ENCODE peak calls at places on chromosomes 12 and 14, in five cellular contexts. S, H, Q, P and E are unnamed samples.

GRCh38 chr12:71731439-71732356 is 23.0 kb upstream of the RAB21 start:
- DNase-seq in S (peak; percentile 76), H (peak; percentile 33), Q (peak; percentile 93), P (no peak), E (peak; percentile 23)

GRCh38 chr14:103512701-103513611 is 9.7 kb downstream of the CKB start:
- DNase-seq in S (peak; percentile 45), H (no peak), Q (peak; percentile 84), P (peak; percentile 28), E (peak; percentile 54)

GRCh38 chr14:76584271-76584702 is 177.0 kb upstream of the VASH1 start:
- DNase-seq in S (no peak), H (no peak), Q (no peak), P (peak; percentile 91), E (peak; percentile 59)

GRCh38 chr14:35335388-35336092 is 43.4 kb downstream of the PSMA6 start:
- DNase-seq in S (no peak), H (no peak), Q (no peak), P (peak; percentile 29), E (no peak)

GRCh38 chr12:54360717-54361456 is 3.4 kb downstream of the GPR84 start:
- DNase-seq in S (peak; percentile 97), H (peak; percentile 95), Q (peak; percentile 72), P (peak; percentile 81), E (peak; percentile 90)

GRCh38 chr14:100405752-100406455 is 82.8 kb downstream of the SLC25A47 start:
- DNase-seq in S (no peak), H (no peak), Q (no peak), P (no peak), E (no peak)

GRCh38 chr14:92990456-92991430 is 67.8 kb downstream of the CHGA start:
- DNase-seq in S (no peak), H (no peak), Q (no peak), P (no peak), E (no peak)

GRCh38 chr14:102940729-102941362 is 18.4 kb downstream of the AMN start:
- DNase-seq in S (no peak), H (no peak), Q (no peak), P (no peak), E (no peak)

GRCh38 chr14:81594012-81594411 is 60.4 kb upstream of the SEL1L start:
- DNase-seq in S (no peak), H (peak; percentile 64), Q (no peak), P (no peak), E (peak; percentile 18)

GRCh38 chr12:55060470-55060869 is 40.7 kb downstream of the NEUROD4 start:
- DNase-seq in S (peak; percentile 17), H (no peak), Q (no peak), P (no peak), E (no peak)

GRCh38 chr14:72736791-72737559 is 156.9 kb downstream of the DPF3 start:
- DNase-seq in S (no peak), H (no peak), Q (peak; percentile 50), P (no peak), E (no peak)

GRCh38 chr12:113077057-113077858 is 20.7 kb downstream of the DTX1 start:
- DNase-seq in S (peak; percentile 48), H (peak; percentile 34), Q (no peak), P (no peak), E (no peak)

GRCh38 chr12:51371295-51371953 is 19.8 kb downstream of the GALNT6 start:
- DNase-seq in S (peak; percentile 46), H (peak; percentile 90), Q (peak; percentile 98), P (peak; percentile 96), E (peak; percentile 56)

GRCh38 chr12:19388131-19388549 is 51.2 kb upstream of the AEBP2 start:
- DNase-seq in S (no peak), H (no peak), Q (no peak), P (no peak), E (no peak)

GRCh38 chr12:107859367-107859766 is 84.9 kb downstream of the ASCL4 start:
- DNase-seq in S (no peak), H (no peak), Q (no peak), P (no peak), E (no peak)

GRCh38 chr12:107847830-107848229 is 73.3 kb downstream of the ASCL4 start:
- DNase-seq in S (no peak), H (no peak), Q (no peak), P (no peak), E (no peak)

GRCh38 chr12:107853479-107853878 is 79.0 kb downstream of the ASCL4 start:
- DNase-seq in S (no peak), H (no peak), Q (no peak), P (no peak), E (no peak)
- TF ChIP-seq EZH2 in S (no peak), H (no peak), Q (no peak), P (no peak), E (no peak)

GRCh38 chr12:2039034-2039433 is 13.8 kb upstream of the CACNA1C start:
- DNase-seq in S (no peak), H (no peak), Q (no peak), P (no peak), E (no peak)

GRCh38 chr12:2035421-2036080 is 17.2 kb upstream of the CACNA1C start:
- DNase-seq in S (no peak), H (no peak), Q (no peak), P (no peak), E (no peak)

DNA sequence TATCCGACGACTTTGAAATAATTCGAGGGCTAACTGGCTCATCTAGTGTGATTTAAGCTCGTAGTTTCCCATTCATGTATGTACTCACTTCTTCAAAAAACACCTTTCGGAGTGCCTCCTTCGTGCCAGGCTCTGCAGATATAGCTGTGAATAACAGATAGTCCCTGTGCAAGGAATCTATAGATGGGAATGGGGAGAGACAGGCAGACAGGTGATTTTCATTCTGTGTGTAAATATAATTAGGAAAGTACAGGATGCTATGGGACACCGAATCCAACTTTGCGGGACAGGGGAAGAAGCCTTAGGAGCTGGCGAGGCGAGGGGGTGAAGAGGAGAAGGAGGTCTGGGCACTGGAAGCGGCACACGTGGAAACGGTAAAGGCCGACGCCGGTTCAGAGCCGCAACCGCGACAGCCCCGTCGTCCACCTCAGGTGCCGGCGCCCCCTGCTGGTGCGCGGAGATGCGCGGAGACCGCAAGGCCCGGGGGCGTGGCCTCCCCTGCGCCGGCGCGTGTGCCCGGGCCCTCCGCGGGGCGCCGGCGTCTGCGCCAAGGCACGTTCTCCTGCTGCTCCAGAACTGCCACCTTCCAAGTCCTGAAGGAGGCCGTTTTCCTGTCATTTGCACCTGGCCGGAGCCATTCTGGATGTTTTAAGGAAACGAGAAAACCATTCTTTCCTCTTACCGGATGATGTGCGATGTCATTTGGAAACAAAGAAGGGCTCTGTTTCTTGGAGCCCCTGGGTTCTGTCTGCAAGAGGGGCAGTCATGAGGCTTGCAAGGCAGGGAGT is 18.0 kb upstream of the CACNA1C start:
- DNase-seq in S (peak; percentile 95), H (peak; percentile 96), Q (peak; percentile 65), P (peak; percentile 69), E (peak; percentile 91)
- TF ChIP-seq EZH2 in S (no peak), H (peak; percentile 33), Q (peak; percentile 52), P (no peak), E (no peak)

GRCh38 chr12:48978741-48979601 is 849 bp downstream of the WNT1 start:
- DNase-seq in S (no peak), H (peak; percentile 30), Q (no peak), P (no peak), E (no peak)
- TF ChIP-seq EZH2 in S (peak; percentile 91), H (peak; percentile 60), Q (peak; percentile 92), P (peak; percentile 90), E (peak; percentile 62)

GRCh38 chr14:30053103-30053502 is 125.5 kb upstream of the PRKD1 start:
- DNase-seq in S (no peak), H (no peak), Q (no peak), P (no peak), E (no peak)
- TF ChIP-seq EZH2 in S (no peak), H (no peak), Q (no peak), P (no peak), E (no peak)

DNA sequence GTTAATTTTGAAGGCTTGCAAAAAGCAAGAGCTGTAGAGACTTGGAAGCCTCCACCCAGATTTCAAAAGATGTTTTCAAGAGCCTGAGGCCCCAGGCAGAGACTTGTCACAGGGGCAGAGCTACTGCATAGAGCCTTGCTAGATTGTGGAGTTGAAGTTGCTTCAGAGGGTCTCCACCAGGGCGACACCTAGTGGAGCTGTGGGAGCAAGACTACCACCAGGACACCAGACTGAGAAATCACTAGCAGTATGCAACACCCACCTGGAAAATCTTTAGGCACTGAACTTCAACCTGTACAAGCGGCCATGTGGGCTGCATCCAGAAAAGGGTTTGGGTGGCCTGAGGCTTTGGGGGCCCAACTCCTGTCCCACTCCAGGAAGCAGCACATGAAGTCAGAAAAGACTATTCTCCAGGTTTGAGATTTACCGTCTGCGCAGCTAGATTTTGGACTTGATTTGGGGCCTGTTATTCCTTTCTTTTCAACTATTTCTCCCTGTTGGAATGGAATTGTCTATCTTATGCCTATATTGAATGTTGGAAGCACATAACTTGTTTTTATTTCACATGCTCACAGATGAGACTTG is 508.5 kb downstream of the FLRT2 start:
- DNase-seq in S (peak; percentile 72), H (peak; percentile 55), Q (peak; percentile 33), P (peak; percentile 46), E (peak; percentile 72)
- TF ChIP-seq EZH2 in S (no peak), H (no peak), Q (no peak), P (no peak), E (no peak)

GRCh38 chr12:27972721-27973120 is at the start of gene PTHLH:
- DNase-seq in S (no peak), H (no peak), Q (no peak), P (no peak), E (no peak)

GRCh38 chr12:27975222-27976136 is 2.9 kb upstream of the PTHLH start:
- DNase-seq in S (peak; percentile 73), H (peak; percentile 83), Q (peak; percentile 73), P (peak; percentile 74), E (peak; percentile 43)

GRCh38 chr12:27971606-27972005 is 927 bp downstream of the PTHLH start:
- DNase-seq in S (no peak), H (no peak), Q (no peak), P (no peak), E (no peak)

GRCh38 chr12:27973487-27973890 is 956 bp upstream of the PTHLH start:
- DNase-seq in S (peak; percentile 33), H (no peak), Q (no peak), P (no peak), E (no peak)

GRCh38 chr12:27974735-27975221 is 2.2 kb upstream of the PTHLH start:
- DNase-seq in S (no peak), H (peak; percentile 24), Q (no peak), P (no peak), E (no peak)
- TF ChIP-seq EZH2 in S (peak; percentile 67), H (no peak), Q (no peak), P (no peak), E (no peak)